ENCODE peak calls at places on chromosomes 5 and 9, in nine cellular contexts. Z, A, D, R, I, X, W, N and F are unnamed samples.

GRCh38 chr5:151079838-151080619 is 805 bp downstream of the TNIP1 start:
- DNase-seq in Z (peak; percentile 32), A (no peak), R (no peak), N (peak; percentile 65), W (no peak), D (peak; percentile 92), I (peak; percentile 82), X (peak; percentile 88), F (no peak)

GRCh38 chr5:119367502-119368237 is 11.9 kb downstream of the TNFAIP8 start:
- DNase-seq in I (peak; percentile 63), N (no peak), R (peak; percentile 29), X (peak; percentile 85), W (no peak), Z (peak; percentile 50), D (peak; percentile 75), A (no peak), F (no peak)

GRCh38 chr5:141786700-141787099 is 91.5 kb downstream of the PCDH1 start:
- DNase-seq in I (no peak), W (no peak), A (no peak), Z (no peak), R (no peak), D (no peak), N (no peak), X (no peak), F (no peak)

GRCh38 chr9:4020038-4020746 is 279.7 kb downstream of the GLIS3 start:
- DNase-seq in R (no peak), W (no peak), N (no peak), X (no peak), Z (no peak), A (no peak), D (peak; percentile 20), I (no peak), F (no peak)

GRCh38 chr5:6732634-6733410 is 19.6 kb downstream of the TENT4A start:
- DNase-seq in X (peak; percentile 58), W (no peak), I (peak; percentile 82), R (peak; percentile 41), A (no peak), Z (no peak), N (no peak), D (peak; percentile 81), F (no peak)

GRCh38 chr5:74767579-74767913 is 497 bp downstream of the NSA2 start:
- DNase-seq in N (peak; percentile 24), R (peak; percentile 13), Z (peak; percentile 33), A (no peak), W (no peak), I (peak; percentile 63), X (peak; percentile 49), D (peak; percentile 56), F (no peak)

GRCh38 chr5:5342784-5343183 is 79.7 kb upstream of the ICE1 start:
- DNase-seq in W (no peak), D (peak; percentile 31), X (peak; percentile 12), A (no peak), R (no peak), N (no peak), Z (no peak), I (peak; percentile 19), F (no peak)

GRCh38 chr9:114386361-114386885 is 1.4 kb downstream of the AKNA start:
- DNase-seq in I (no peak), R (no peak), X (no peak), N (no peak), A (no peak), Z (no peak), D (no peak), W (no peak), F (peak; percentile 16)

GRCh38 chr5:181163487-181164075 is 16.2 kb downstream of the OR2V2 start:
- DNase-seq in I (no peak), R (no peak), X (no peak), A (no peak), W (no peak), D (peak; percentile 19), Z (no peak), N (no peak), F (no peak)